ENCODE peak calls at places on chromosomes 12 and 14, in five cellular contexts. E is activated B cell treated with CpG ODN at 0.5 μM for 24 hours, L is left colon, Q is HCT116, N is left lobe of liver. Z is an unnamed sample.

GRCh38 chr12:108560321-108560721 is 652 bp downstream of the SART3 start:
- ATAC-seq in E (no peak), L (no peak), Q (no peak), N (no peak), Z (no peak)

GRCh38 chr14:92651793-92652382 is 96.5 kb downstream of the LGMN start:
- ATAC-seq in E (peak), L (peak), Q (no peak), N (peak), Z (peak)

GRCh38 chr12:47145188-47145587 is 65.4 kb upstream of the AMIGO2 start:
- ATAC-seq in E (no peak), L (no peak), Q (no peak), N (no peak), Z (no peak)

GRCh38 chr14:38125484-38125912 is 82.2 kb upstream of the SSTR1 start:
- ATAC-seq in E (no peak), L (peak), Q (no peak), N (no peak), Z (peak)

GRCh38 chr14:32078030-32078793 is 1.1 kb downstream of the ARHGAP5 start:
- ATAC-seq in E (no peak), L (peak), Q (no peak), N (peak), Z (no peak)

GRCh38 chr12:96047151-96047620 is 11.8 kb upstream of the LTA4H start:
- ATAC-seq in E (no peak), L (peak), Q (peak), N (no peak), Z (peak)

GRCh38 chr12:42593781-42594322 is 4.3 kb upstream of the PRICKLE1 start:
- ATAC-seq in E (no peak), L (peak), Q (no peak), N (no peak), Z (no peak)

GRCh38 chr14:36975834-36976233 is 196.6 kb downstream of the SLC25A21 start:
- ATAC-seq in E (no peak), L (no peak), Q (peak), N (no peak), Z (no peak)

GRCh38 chr12:57756406-57757341 is 1.8 kb downstream of the MARCHF9 start:
- ATAC-seq in E (peak), L (no peak), Q (peak), N (no peak), Z (peak)

GRCh38 chr12:13114251-13115052 is 11.0 kb upstream of the GSG1 start:
- ATAC-seq in E (no peak), L (no peak), Q (no peak), N (no peak), Z (no peak)

GRCh38 chr12:499837-500458 is 40.2 kb downstream of the B4GALNT3 start:
- ATAC-seq in E (no peak), L (peak), Q (no peak), N (no peak), Z (no peak)

GRCh38 chr14:73239463-73240241 is 2.3 kb downstream of the PAPLN start:
- ATAC-seq in E (no peak), L (no peak), Q (no peak), N (peak), Z (no peak)

GRCh38 chr12:109612975-109613502 is 39.4 kb downstream of the MVK start:
- ATAC-seq in E (no peak), L (no peak), Q (peak), N (peak), Z (no peak)

GRCh38 chr12:1680804-1681492 is 9.9 kb upstream of the ADIPOR2 start:
- ATAC-seq in E (no peak), L (peak), Q (no peak), N (peak), Z (no peak)

GRCh38 chr12:91690521-91690920 is 455.1 kb downstream of the BTG1 start:
- ATAC-seq in E (no peak), L (no peak), Q (no peak), N (no peak), Z (peak)

GRCh38 chr12:104681012-104681690 is 224.4 kb downstream of the CHST11 start:
- ATAC-seq in E (no peak), L (no peak), Q (no peak), N (no peak), Z (no peak)

GRCh38 chr14:97976861-97977260 is 1179.7 kb downstream of the VRK1 start:
- ATAC-seq in E (no peak), L (peak), Q (no peak), N (no peak), Z (no peak)

GRCh38 chr12:118377891-118378470 is 1.6 kb downstream of the SUDS3 start:
- ATAC-seq in E (no peak), L (no peak), Q (peak), N (peak), Z (no peak)

GRCh38 chr12:26573212-26573909 is 259.6 kb downstream of the ITPR2 start:
- ATAC-seq in E (no peak), L (no peak), Q (no peak), N (peak), Z (peak)

GRCh38 chr12:105467710-105468366 is 137.3 kb downstream of the C12orf75 start:
- ATAC-seq in E (no peak), L (no peak), Q (no peak), N (peak), Z (no peak)

GRCh38 chr14:78608998-78609787 is 439.0 kb downstream of the NRXN3 start:
- ATAC-seq in E (no peak), L (peak), Q (no peak), N (no peak), Z (no peak)

Z was measured in stimulated activated memory B cell treated with anti-CD40 and anti-IgM and Interleukin-4, amounts not matched to agents 10 μg/mL and 1 μg/mL and 100 μg/mL, for 72 hours.